ENCODE peak calls at places on chromosomes 3 and 15, in nine cellular contexts. One of them, this sample, is unnamed.

GRCh38 chr3:177538743-177539730 is 341.8 kb upstream of the TBL1XR1 start:
- DNase-seq in uterus: no peak
- DNase-seq in fibroblast of pulmonary artery: no peak
- DNase-seq in NB4: peak; percentile 39
- DNase-seq in AG09309: no peak
- DNase-seq in CD8-positive, alpha-beta T cell: no peak
- DNase-seq in Caco-2: no peak
- DNase-seq in GM20000: peak; percentile 31
- DNase-seq in body of pancreas: no peak
- DNase-seq in this sample: peak; percentile 33

GRCh38 chr3:29605845-29606244 is 325.0 kb downstream of the RBMS3 start:
- DNase-seq in Caco-2: no peak
- DNase-seq in NB4: no peak
- DNase-seq in CD8-positive, alpha-beta T cell: no peak
- DNase-seq in uterus: no peak
- DNase-seq in AG09309: peak; percentile 62
- DNase-seq in GM20000: no peak
- DNase-seq in fibroblast of pulmonary artery: peak; percentile 82
- DNase-seq in body of pancreas: no peak
- DNase-seq in this sample: no peak

GRCh38 chr3:16455001-16455400 is 58.5 kb downstream of the RFTN1 start:
- DNase-seq in CD8-positive, alpha-beta T cell: no peak
- DNase-seq in AG09309: no peak
- DNase-seq in body of pancreas: no peak
- DNase-seq in GM20000: no peak
- DNase-seq in fibroblast of pulmonary artery: no peak
- DNase-seq in NB4: no peak
- DNase-seq in Caco-2: no peak
- DNase-seq in uterus: peak; percentile 46
- DNase-seq in this sample: no peak

GRCh38 chr3:58474348-58474911 is 17.5 kb upstream of the KCTD6 start:
- DNase-seq in fibroblast of pulmonary artery: no peak
- DNase-seq in NB4: peak; percentile 51
- DNase-seq in body of pancreas: peak; percentile 29
- DNase-seq in AG09309: no peak
- DNase-seq in CD8-positive, alpha-beta T cell: no peak
- DNase-seq in Caco-2: no peak
- DNase-seq in GM20000: no peak
- DNase-seq in uterus: no peak
- DNase-seq in this sample: no peak

GRCh38 chr3:4583441-4583840 is 90.3 kb downstream of the ITPR1 start:
- DNase-seq in body of pancreas: no peak
- DNase-seq in AG09309: no peak
- DNase-seq in fibroblast of pulmonary artery: peak; percentile 78
- DNase-seq in GM20000: no peak
- DNase-seq in uterus: peak; percentile 35
- DNase-seq in NB4: no peak
- DNase-seq in Caco-2: no peak
- DNase-seq in CD8-positive, alpha-beta T cell: no peak
- DNase-seq in this sample: no peak

GRCh38 chr15:83556068-83556467 is 97.9 kb upstream of the ADAMTSL3 start:
- DNase-seq in Caco-2: no peak
- DNase-seq in CD8-positive, alpha-beta T cell: no peak
- DNase-seq in fibroblast of pulmonary artery: no peak
- DNase-seq in AG09309: no peak
- DNase-seq in body of pancreas: no peak
- DNase-seq in GM20000: no peak
- DNase-seq in uterus: no peak
- DNase-seq in NB4: no peak
- DNase-seq in this sample: no peak

GRCh38 chr3:122415104-122415744 is 638 bp downstream of the WDR5B start:
- DNase-seq in Caco-2: peak; percentile 53
- DNase-seq in body of pancreas: peak; percentile 87
- DNase-seq in NB4: peak; percentile 64
- DNase-seq in AG09309: no peak
- DNase-seq in fibroblast of pulmonary artery: peak; percentile 39
- DNase-seq in CD8-positive, alpha-beta T cell: peak; percentile 31
- DNase-seq in GM20000: peak; percentile 69
- DNase-seq in uterus: no peak
- DNase-seq in this sample: peak; percentile 41

GRCh38 chr3:148493631-148494030 is 204.1 kb upstream of the AGTR1 start:
- DNase-seq in CD8-positive, alpha-beta T cell: no peak
- DNase-seq in fibroblast of pulmonary artery: no peak
- DNase-seq in AG09309: no peak
- DNase-seq in GM20000: no peak
- DNase-seq in NB4: no peak
- DNase-seq in body of pancreas: no peak
- DNase-seq in Caco-2: no peak
- DNase-seq in uterus: no peak
- DNase-seq in this sample: no peak

GRCh38 chr3:32814371-32814770 is 3.4 kb upstream of the TRIM71 start:
- DNase-seq in body of pancreas: no peak
- DNase-seq in Caco-2: no peak
- DNase-seq in uterus: no peak
- DNase-seq in fibroblast of pulmonary artery: no peak
- DNase-seq in GM20000: no peak
- DNase-seq in NB4: peak; percentile 87
- DNase-seq in CD8-positive, alpha-beta T cell: no peak
- DNase-seq in AG09309: no peak
- DNase-seq in this sample: no peak

GRCh38 chr3:145649368-145649887 is 511.6 kb downstream of the PLOD2 start:
- DNase-seq in CD8-positive, alpha-beta T cell: no peak
- DNase-seq in Caco-2: no peak
- DNase-seq in fibroblast of pulmonary artery: peak; percentile 2
- DNase-seq in GM20000: no peak
- DNase-seq in body of pancreas: no peak
- DNase-seq in NB4: no peak
- DNase-seq in uterus: no peak
- DNase-seq in AG09309: no peak
- DNase-seq in this sample: no peak

GRCh38 chr3:10703875-10704274 is 112.2 kb upstream of the SLC6A11 start:
- DNase-seq in NB4: peak; percentile 52
- DNase-seq in CD8-positive, alpha-beta T cell: no peak
- DNase-seq in GM20000: no peak
- DNase-seq in AG09309: no peak
- DNase-seq in body of pancreas: no peak
- DNase-seq in fibroblast of pulmonary artery: peak; percentile 16
- DNase-seq in uterus: no peak
- DNase-seq in Caco-2: no peak
- DNase-seq in this sample: no peak

GRCh38 chr15:30992465-30992864 is 1.0 kb upstream of the MTMR10 start:
- DNase-seq in CD8-positive, alpha-beta T cell: no peak
- DNase-seq in NB4: peak; percentile 17
- DNase-seq in fibroblast of pulmonary artery: no peak
- DNase-seq in body of pancreas: no peak
- DNase-seq in uterus: no peak
- DNase-seq in Caco-2: no peak
- DNase-seq in GM20000: no peak
- DNase-seq in AG09309: no peak
- DNase-seq in this sample: peak; percentile 17

GRCh38 chr3:18556503-18556902 is 131.4 kb upstream of the SATB1 start:
- DNase-seq in GM20000: no peak
- DNase-seq in NB4: peak; percentile 60
- DNase-seq in Caco-2: no peak
- DNase-seq in uterus: no peak
- DNase-seq in fibroblast of pulmonary artery: no peak
- DNase-seq in CD8-positive, alpha-beta T cell: peak; percentile 37
- DNase-seq in body of pancreas: peak; percentile 15
- DNase-seq in AG09309: peak; percentile 10
- DNase-seq in this sample: no peak

GRCh38 chr15:81863157-81863556 is 182.7 kb downstream of the MEX3B start:
- DNase-seq in CD8-positive, alpha-beta T cell: no peak
- DNase-seq in GM20000: no peak
- DNase-seq in NB4: no peak
- DNase-seq in uterus: no peak
- DNase-seq in Caco-2: no peak
- DNase-seq in AG09309: no peak
- DNase-seq in fibroblast of pulmonary artery: no peak
- DNase-seq in body of pancreas: no peak
- DNase-seq in this sample: no peak

GRCh38 chr3:45078910-45079522 is 52.9 kb downstream of the CLEC3B start:
- DNase-seq in CD8-positive, alpha-beta T cell: no peak
- DNase-seq in AG09309: no peak
- DNase-seq in Caco-2: no peak
- DNase-seq in fibroblast of pulmonary artery: peak; percentile 73
- DNase-seq in body of pancreas: peak; percentile 47
- DNase-seq in uterus: no peak
- DNase-seq in NB4: peak; percentile 64
- DNase-seq in GM20000: no peak
- DNase-seq in this sample: no peak
- TF ChIP-seq CTCF in CD8-positive, alpha-beta T cell: no peak
- TF ChIP-seq CTCF in AG09309: no peak
- TF ChIP-seq CTCF in Caco-2: no peak
- TF ChIP-seq CTCF in fibroblast of pulmonary artery: peak; percentile 36
- TF ChIP-seq CTCF in body of pancreas: peak; percentile 38
- TF ChIP-seq CTCF in uterus: no peak
- TF ChIP-seq CTCF in NB4: peak; percentile 10
- TF ChIP-seq CTCF in GM20000: no peak
- TF ChIP-seq CTCF in this sample: no peak

GRCh38 chr3:183182073-183182472 is 19.5 kb upstream of the LAMP3 start:
- DNase-seq in Caco-2: no peak
- DNase-seq in CD8-positive, alpha-beta T cell: no peak
- DNase-seq in AG09309: no peak
- DNase-seq in GM20000: no peak
- DNase-seq in fibroblast of pulmonary artery: no peak
- DNase-seq in NB4: no peak
- DNase-seq in body of pancreas: no peak
- DNase-seq in uterus: no peak
- DNase-seq in this sample: no peak

GRCh38 chr3:183189641-183190040 is 27.1 kb upstream of the LAMP3 start:
- DNase-seq in CD8-positive, alpha-beta T cell: no peak
- DNase-seq in fibroblast of pulmonary artery: no peak
- DNase-seq in AG09309: no peak
- DNase-seq in uterus: no peak
- DNase-seq in Caco-2: no peak
- DNase-seq in GM20000: no peak
- DNase-seq in body of pancreas: no peak
- DNase-seq in NB4: no peak
- DNase-seq in this sample: no peak

GRCh38 chr3:183182732-183183610 is 20.4 kb upstream of the LAMP3 start:
- DNase-seq in AG09309: no peak
- DNase-seq in NB4: no peak
- DNase-seq in GM20000: no peak
- DNase-seq in fibroblast of pulmonary artery: no peak
- DNase-seq in uterus: no peak
- DNase-seq in Caco-2: no peak
- DNase-seq in body of pancreas: no peak
- DNase-seq in CD8-positive, alpha-beta T cell: no peak
- DNase-seq in this sample: peak; percentile 25

GRCh38 chr3:183188895-183189462 is 26.4 kb upstream of the LAMP3 start:
- DNase-seq in uterus: no peak
- DNase-seq in body of pancreas: peak; percentile 62
- DNase-seq in NB4: peak; percentile 68
- DNase-seq in CD8-positive, alpha-beta T cell: peak; percentile 34
- DNase-seq in Caco-2: peak; percentile 63
- DNase-seq in AG09309: no peak
- DNase-seq in fibroblast of pulmonary artery: peak; percentile 43
- DNase-seq in GM20000: peak; percentile 63
- DNase-seq in this sample: no peak

DNA sequence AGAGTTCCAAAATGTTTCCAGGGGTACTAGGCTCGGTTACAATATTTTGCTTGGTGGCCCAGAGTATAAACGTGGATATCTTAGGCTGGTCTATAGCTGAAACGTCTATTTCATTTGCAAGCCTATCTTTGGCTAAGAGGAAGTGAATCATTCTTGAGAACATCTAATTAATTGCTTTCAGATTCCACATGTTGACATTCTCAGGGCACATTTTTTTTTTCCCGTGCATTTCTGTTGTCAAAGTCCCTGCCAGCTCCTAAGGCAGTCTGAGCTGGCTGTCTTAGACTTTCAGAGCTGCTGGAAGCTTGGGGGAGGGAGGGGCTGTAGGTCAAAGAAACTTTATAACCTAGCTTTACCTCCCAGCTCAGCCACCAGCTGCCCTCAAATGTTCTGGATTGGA is 23.2 kb upstream of the LAMP3 start:
- DNase-seq in CD8-positive, alpha-beta T cell: no peak
- DNase-seq in AG09309: peak; percentile 67
- DNase-seq in GM20000: no peak
- DNase-seq in Caco-2: no peak
- DNase-seq in NB4: peak; percentile 49
- DNase-seq in body of pancreas: no peak
- DNase-seq in uterus: no peak
- DNase-seq in fibroblast of pulmonary artery: peak; percentile 75
- DNase-seq in this sample: no peak
- TF ChIP-seq CTCF in CD8-positive, alpha-beta T cell: no peak
- TF ChIP-seq CTCF in AG09309: no peak
- TF ChIP-seq CTCF in GM20000: no peak
- TF ChIP-seq CTCF in Caco-2: no peak
- TF ChIP-seq CTCF in NB4: no peak
- TF ChIP-seq CTCF in body of pancreas: no peak
- TF ChIP-seq CTCF in uterus: no peak
- TF ChIP-seq CTCF in fibroblast of pulmonary artery: no peak
- TF ChIP-seq CTCF in this sample: no peak

GRCh38 chr3:125003369-125003853 is 52.4 kb downstream of the HEG1 start:
- DNase-seq in GM20000: no peak
- DNase-seq in NB4: no peak
- DNase-seq in Caco-2: peak; percentile 91
- DNase-seq in fibroblast of pulmonary artery: peak; percentile 67
- DNase-seq in body of pancreas: peak; percentile 60
- DNase-seq in AG09309: peak; percentile 10
- DNase-seq in uterus: peak; percentile 67
- DNase-seq in CD8-positive, alpha-beta T cell: no peak
- DNase-seq in this sample: peak; percentile 31
- TF ChIP-seq CTCF in GM20000: no peak
- TF ChIP-seq CTCF in NB4: no peak
- TF ChIP-seq CTCF in Caco-2: no peak
- TF ChIP-seq CTCF in fibroblast of pulmonary artery: no peak
- TF ChIP-seq CTCF in body of pancreas: no peak
- TF ChIP-seq CTCF in AG09309: no peak
- TF ChIP-seq CTCF in uterus: no peak
- TF ChIP-seq CTCF in CD8-positive, alpha-beta T cell: no peak
- TF ChIP-seq CTCF in this sample: no peak

DNA sequence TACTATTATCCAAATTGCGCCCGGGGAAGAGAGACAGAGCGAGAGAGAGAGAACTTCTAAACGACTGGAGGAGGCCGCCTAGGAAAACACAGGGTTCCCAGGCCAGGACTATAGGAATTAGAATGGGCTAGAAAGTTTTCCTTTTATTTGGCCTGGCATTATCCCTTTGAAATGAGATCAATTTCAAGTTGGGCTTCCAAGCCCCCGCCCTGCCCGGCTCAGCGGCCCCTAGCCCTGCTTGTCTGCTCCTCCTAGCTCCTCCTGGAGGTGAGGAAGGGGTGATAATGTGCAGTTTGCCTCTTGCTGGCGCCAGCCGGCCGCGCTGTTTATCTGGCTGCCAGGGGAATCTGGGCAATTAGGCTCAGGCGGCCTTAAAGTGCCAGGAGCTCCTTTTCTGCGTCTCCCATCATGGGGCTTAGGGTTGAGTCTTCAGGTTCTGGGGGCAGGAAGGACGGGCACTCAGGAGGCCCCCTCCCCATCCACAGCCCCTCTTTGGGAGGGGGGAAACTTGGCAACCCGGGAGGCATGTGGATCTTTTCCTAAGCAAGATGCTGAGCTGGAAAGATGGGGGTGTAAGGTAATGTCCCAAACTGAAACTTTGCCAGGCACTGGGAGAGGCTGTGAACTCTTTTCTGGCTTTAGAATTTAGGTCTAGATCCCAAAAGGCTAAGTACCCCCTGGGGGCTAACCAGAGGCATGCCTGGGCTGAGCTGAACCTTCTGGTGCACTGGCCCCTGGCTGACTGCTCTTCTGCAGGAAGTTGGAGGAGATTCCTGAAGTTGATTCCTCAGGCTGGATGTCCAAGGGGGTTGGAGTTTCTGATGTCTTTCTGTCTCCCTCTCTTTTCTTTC is 5.5 kb downstream of the SMAD6 start:
- DNase-seq in Caco-2: no peak
- DNase-seq in CD8-positive, alpha-beta T cell: no peak
- DNase-seq in NB4: no peak
- DNase-seq in fibroblast of pulmonary artery: peak; percentile 55
- DNase-seq in AG09309: no peak
- DNase-seq in GM20000: no peak
- DNase-seq in uterus: peak; percentile 61
- DNase-seq in body of pancreas: peak; percentile 53
- DNase-seq in this sample: peak; percentile 46
- TF ChIP-seq CTCF in Caco-2: no peak
- TF ChIP-seq CTCF in CD8-positive, alpha-beta T cell: no peak
- TF ChIP-seq CTCF in NB4: no peak
- TF ChIP-seq CTCF in fibroblast of pulmonary artery: peak; percentile 30
- TF ChIP-seq CTCF in AG09309: peak; percentile 27
- TF ChIP-seq CTCF in GM20000: no peak
- TF ChIP-seq CTCF in uterus: no peak
- TF ChIP-seq CTCF in body of pancreas: peak; percentile 25
- TF ChIP-seq CTCF in this sample: no peak